ENCODE peak calls at places on chromosomes 16 and 17, in four cellular contexts. D is DND-41, R is mucosa of descending colon, X is dorsolateral prefrontal cortex. G is an unnamed sample.

GRCh38 chr16:28607116-28607623 is 2.7 kb downstream of the SULT1A1 start:
- DNase-seq in D (no peak), R (no peak), X (no peak), G (no peak)

GRCh38 chr17:80908206-80908605 is 83.4 kb upstream of the CHMP6 start:
- DNase-seq in D (no peak), R (no peak), X (no peak), G (no peak)

GRCh38 chr16:86609115-86609514 is 30.8 kb downstream of the FOXL1 start:
- DNase-seq in D (no peak), R (no peak), X (no peak), G (no peak)

GRCh38 chr17:10127819-10128375 is 70.5 kb downstream of the GAS7 start:
- DNase-seq in D (no peak), R (peak), X (peak), G (peak)

GRCh38 chr16:84643677-84644076 is 4.6 kb upstream of the KLHL36 start:
- DNase-seq in D (no peak), R (no peak), X (no peak), G (no peak)

GRCh38 chr16:13953501-13953900 is 33.5 kb downstream of the ERCC4 start:
- DNase-seq in D (no peak), R (no peak), X (no peak), G (no peak)

GRCh38 chr16:67207116-67207856 is 8.4 kb downstream of the ELMO3 start:
- DNase-seq in D (no peak), R (no peak), X (no peak), G (no peak)

GRCh38 chr17:77125432-77125901 is 15.3 kb upstream of the SEC14L1 start:
- DNase-seq in D (no peak), R (no peak), X (no peak), G (no peak)

GRCh38 chr16:78606572-78606971 is 507.1 kb downstream of the WWOX start:
- DNase-seq in D (no peak), R (no peak), X (no peak), G (no peak)

GRCh38 chr17:10628756-10629155 is 28.4 kb downstream of the MYH3 start:
- DNase-seq in D (peak), R (no peak), X (no peak), G (no peak)

GRCh38 chr17:1058423-1059130 is 61.6 kb downstream of the TIMM22 start:
- DNase-seq in D (peak), R (peak), X (no peak), G (peak)

GRCh38 chr17:46194393-46195216 is 1.4 kb upstream of the KANSL1 start:
- DNase-seq in D (peak), R (peak), X (no peak), G (peak)

GRCh38 chr16:12609937-12610699 is 193.6 kb downstream of the CPPED1 start:
- DNase-seq in D (no peak), R (no peak), X (no peak), G (no peak)

GRCh38 chr17:40363480-40363838 is 1.1 kb downstream of the GJD3 start:
- DNase-seq in D (no peak), R (no peak), X (no peak), G (no peak)

GRCh38 chr17:8324913-8325312 is 14.7 kb upstream of the ODF4 start:
- DNase-seq in D (no peak), R (no peak), X (no peak), G (no peak)

GRCh38 chr17:68305132-68305531 is 13.8 kb downstream of the ARSG start:
- DNase-seq in D (no peak), R (no peak), X (no peak), G (no peak)

GRCh38 chr17:35866356-35866950 is 2.2 kb downstream of the HEATR9 start:
- DNase-seq in D (no peak), R (no peak), X (no peak), G (no peak)

GRCh38 chr17:68344701-68345136 is 53.4 kb downstream of the ARSG start:
- DNase-seq in D (peak), R (peak), X (no peak), G (peak)

GRCh38 chr17:42849031-42849430 is 2.0 kb upstream of the AOC3 start:
- DNase-seq in D (no peak), R (no peak), X (no peak), G (no peak)

GRCh38 chr16:24577167-24577566 is 37.8 kb downstream of the RBBP6 start:
- DNase-seq in D (no peak), R (no peak), X (no peak), G (no peak)

GRCh38 chr17:60231691-60232090 is 81.9 kb downstream of the CA4 start:
- DNase-seq in D (no peak), R (no peak), X (no peak), G (no peak)

DNA sequence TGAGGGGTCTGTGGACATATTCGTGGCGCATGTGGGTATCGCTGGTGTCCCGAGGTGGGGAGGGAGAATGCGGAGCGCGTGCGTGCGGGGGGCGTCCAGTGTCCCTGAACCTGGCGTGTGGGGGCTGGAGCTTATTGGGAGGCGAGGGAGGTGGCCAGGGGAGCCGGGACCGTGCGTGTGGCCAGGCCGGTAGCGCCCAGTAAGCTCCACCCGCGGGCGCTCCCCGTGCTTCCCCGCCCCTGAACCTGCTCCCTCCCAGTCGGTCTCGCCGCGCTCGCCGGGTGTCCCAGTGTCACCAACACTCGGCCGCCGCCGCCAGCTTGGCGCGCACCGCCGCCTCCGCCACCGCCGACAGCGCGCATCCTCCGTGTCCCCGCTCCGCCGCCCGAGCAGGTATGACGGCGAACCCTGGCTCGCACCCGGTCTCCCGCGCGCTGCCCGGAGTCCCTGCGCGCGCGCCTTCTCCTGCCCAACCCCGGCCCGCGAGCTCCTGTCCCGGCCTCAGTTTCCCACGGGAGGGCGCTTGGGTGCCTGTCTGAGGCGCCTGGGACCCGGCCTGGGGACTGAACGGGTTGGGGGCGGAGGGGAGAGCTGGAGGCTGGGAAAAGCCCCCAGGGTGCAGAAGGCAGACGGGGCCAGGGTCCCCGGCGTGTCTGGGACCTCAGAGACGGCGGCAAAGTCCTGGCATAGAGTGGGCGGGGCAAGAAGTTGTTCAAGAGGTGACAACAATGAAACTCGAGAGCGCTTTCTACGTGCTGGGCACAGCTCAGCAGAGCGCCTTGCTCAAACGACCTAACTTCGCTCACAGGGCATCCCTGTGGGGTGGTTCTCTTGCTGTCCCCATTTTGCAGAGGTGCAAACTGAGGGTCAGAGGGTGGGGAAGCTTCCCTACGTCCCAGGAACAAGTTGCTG is at the start of gene SCNN1B:
- DNase-seq in D (no peak), R (peak), X (no peak), G (no peak)
- H3K4me3 ChIP-seq in D (no peak), R (peak), X (peak), G (no peak)

GRCh38 chr17:75033346-75034235 is 13.2 kb downstream of the ATP5PD start:
- DNase-seq in D (no peak), R (peak), X (peak), G (no peak)

GRCh38 chr17:75034236-75034908 is 12.4 kb downstream of the ATP5PD start:
- DNase-seq in D (no peak), R (peak), X (peak), G (peak)

GRCh38 chr17:75030161-75030560 is 16.6 kb downstream of the ATP5PD start:
- DNase-seq in D (no peak), R (no peak), X (no peak), G (no peak)

GRCh38 chr17:75032896-75033294 is 13.9 kb downstream of the ATP5PD start:
- DNase-seq in D (no peak), R (peak), X (no peak), G (no peak)

DNA sequence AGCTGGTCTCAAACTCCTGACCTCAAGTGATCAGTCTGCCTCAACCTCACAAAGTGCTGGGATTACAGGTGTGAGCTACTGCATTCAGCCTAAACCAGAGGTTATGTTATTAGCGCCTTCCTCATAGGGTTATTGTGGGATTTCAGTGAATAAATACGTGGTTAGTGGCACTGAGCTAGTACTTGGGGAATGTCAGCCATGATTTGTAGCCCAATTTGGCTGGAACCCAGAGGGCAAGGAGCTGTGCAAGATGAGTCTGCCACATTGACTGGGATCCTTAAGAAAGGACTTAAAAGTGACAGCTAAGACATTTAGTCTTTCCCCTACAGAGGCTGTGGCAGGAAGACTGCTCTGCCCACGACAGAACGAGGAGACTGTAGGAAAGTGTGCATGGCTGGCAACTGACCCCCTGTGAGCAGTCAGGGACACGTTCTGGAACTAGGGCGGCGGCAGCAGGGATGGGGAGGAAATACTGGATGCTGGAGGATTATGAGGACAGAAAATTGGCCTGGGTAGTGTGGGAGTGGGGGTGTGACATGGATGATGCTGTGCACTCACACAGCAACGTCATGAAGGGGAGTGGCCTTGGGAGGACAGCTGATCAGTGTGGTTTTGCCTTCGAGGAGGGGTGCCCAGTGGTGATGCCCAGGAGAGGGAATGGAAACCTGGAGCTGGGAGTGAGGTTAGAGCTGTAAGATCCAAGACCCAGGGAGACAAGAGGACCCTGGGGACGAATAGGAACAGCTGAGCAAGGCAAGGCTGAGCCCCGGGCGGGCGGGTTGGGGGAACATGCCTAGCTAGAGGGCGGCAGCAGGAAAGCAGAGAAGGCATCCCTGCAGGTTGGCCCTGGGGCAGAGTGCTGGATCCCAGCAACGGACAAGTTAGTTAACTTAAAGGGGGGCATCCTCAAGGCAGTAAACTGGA is 14.5 kb downstream of the ATP5PD start:
- DNase-seq in D (no peak), R (peak), X (peak), G (no peak)
- H3K4me3 ChIP-seq in D (no peak), R (no peak), X (peak), G (no peak)

DNA sequence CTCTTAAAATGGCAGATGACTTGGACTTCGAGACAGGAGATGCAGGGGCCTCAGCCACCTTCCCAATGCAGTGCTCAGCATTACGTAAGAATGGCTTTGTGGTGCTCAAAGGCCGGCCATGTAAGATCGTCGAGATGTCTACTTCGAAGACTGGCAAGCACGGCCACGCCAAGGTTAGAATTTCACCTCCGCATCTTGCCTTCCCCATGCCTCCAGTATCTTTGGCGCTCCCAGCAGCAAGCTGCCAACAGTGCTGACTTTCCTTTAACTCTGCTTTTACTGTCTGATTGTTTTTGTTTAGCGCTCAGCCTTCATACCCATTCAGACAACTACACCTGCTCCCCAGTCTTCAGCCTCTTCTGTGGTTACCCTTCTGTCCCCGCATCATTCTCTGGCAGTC is 2.2 kb downstream of the EIF5A start:
- DNase-seq in D (no peak), R (no peak), X (no peak), G (no peak)
- H3K4me3 ChIP-seq in D (no peak), R (no peak), X (no peak), G (peak)

GRCh38 chr17:19945009-19945650 is 32.5 kb downstream of the AKAP10 start:
- DNase-seq in D (no peak), R (no peak), X (no peak), G (no peak)

GRCh38 chr17:19943026-19943425 is 34.6 kb downstream of the AKAP10 start:
- DNase-seq in D (no peak), R (no peak), X (no peak), G (no peak)

GRCh38 chr17:19940722-19941464 is 36.7 kb downstream of the AKAP10 start:
- DNase-seq in D (no peak), R (peak), X (no peak), G (no peak)

GRCh38 chr17:19946921-19947320 is 30.7 kb downstream of the AKAP10 start:
- DNase-seq in D (no peak), R (no peak), X (no peak), G (no peak)

GRCh38 chr17:19943599-19943998 is 34.0 kb downstream of the AKAP10 start:
- DNase-seq in D (no peak), R (no peak), X (no peak), G (no peak)
- H3K4me3 ChIP-seq in D (no peak), R (no peak), X (no peak), G (no peak)

DNA sequence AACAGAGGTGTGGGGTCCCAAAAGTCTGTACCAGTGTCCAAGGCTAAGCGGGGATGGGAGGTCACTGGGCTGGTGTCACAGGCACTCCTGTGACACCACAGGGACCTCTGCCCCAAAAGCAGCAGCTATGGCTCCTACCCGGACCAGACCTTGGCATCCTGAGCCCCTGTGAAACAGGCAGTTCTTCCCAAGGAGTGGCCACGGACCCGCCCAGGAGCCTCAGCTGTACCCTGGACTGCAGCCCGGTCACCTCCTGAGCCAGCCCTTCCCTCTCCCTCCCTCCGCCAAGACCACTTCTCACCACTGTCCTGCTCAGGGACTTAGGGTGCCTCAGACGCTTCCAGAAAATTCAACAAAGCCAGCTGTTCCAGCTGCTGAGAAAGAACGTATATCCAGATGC is 13.8 kb upstream of the NCBP3 start:
- DNase-seq in D (no peak), R (peak), X (no peak), G (no peak)
- H3K4me3 ChIP-seq in D (no peak), R (no peak), X (no peak), G (no peak)

DNA sequence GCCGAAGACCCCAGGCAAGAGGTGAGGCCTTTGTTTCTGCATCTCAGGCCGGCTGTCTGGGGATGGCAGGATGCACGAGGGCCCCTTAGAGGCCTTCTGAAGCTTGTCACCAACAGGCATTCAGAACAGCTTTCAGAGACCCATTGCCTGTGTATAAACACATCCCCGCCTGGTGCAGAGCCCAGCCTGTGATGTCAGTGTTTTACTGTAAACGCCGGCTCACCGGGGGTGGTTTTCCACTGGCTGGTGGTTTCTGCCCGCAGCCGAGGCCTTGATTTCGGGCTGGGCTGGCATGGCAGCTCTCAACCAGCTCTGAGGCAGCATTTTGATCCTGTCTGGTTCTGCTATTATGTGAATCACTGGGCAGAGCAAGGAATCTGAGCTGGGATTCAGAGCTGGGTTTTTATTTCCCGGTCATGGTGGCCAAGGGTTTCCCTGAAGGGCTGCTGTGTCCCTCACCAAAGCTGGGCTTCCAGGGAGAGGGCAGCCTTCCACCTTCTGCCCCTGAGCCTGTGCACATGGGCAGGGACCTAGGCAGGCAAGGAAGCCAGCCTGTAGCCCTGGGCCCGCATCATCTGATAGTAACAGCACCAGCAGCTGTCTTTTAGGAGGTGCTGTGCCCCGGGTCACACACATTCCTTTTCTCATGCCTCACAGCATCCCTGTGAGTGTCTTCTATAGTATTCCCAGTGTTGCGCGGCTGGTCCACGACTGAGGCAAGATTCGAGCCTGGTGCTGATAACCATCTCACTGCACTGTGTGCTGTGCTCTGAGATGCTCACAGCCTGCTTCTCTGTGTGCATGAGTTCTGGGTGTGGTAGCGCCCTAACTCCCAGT is 85.4 kb upstream of the PLCG2 start:
- DNase-seq in D (no peak), R (no peak), X (peak), G (no peak)
- H3K4me3 ChIP-seq in D (no peak), R (no peak), X (no peak), G (no peak)